ENCODE peak calls at places on chromosomes 11 and 22, in five cellular contexts. Y is ACHN; L is HAP-1; J is activated naive CD4-positive, alpha-beta T cell treated with Interleukin-2 at 50 U/mL for 16 hours; W is right atrium auricular region. G is an unnamed sample.

GRCh38 chr11:134510641-134511040 is 98.6 kb upstream of the B3GAT1 start:
- DNase-seq in Y (no peak), L (no peak), J (no peak), W (no peak), G (no peak)

GRCh38 chr11:26571861-26572654 is at the start of gene MUC15:
- DNase-seq in Y (no peak), L (no peak), J (no peak), W (no peak), G (no peak)

GRCh38 chr11:33040127-33040861 is 922 bp downstream of the TCP11L1 start:
- DNase-seq in Y (no peak), L (no peak), J (peak), W (no peak), G (peak)

GRCh38 chr11:77455740-77456139 is 18.2 kb downstream of the PAK1 start:
- DNase-seq in Y (no peak), L (no peak), J (no peak), W (no peak), G (no peak)

GRCh38 chr11:255176-255575 is 18.4 kb downstream of the PSMD13 start:
- DNase-seq in Y (no peak), L (peak), J (no peak), W (no peak), G (no peak)

GRCh38 chr11:19244621-19245020 is 3.9 kb upstream of the E2F8 start:
- DNase-seq in Y (no peak), L (no peak), J (no peak), W (no peak), G (no peak)

GRCh38 chr11:118383657-118384056 is 17.7 kb upstream of the ATP5MG start:
- DNase-seq in Y (no peak), L (no peak), J (no peak), W (no peak), G (no peak)

GRCh38 chr11:9047986-9048522 is 43.3 kb downstream of the SCUBE2 start:
- DNase-seq in Y (no peak), L (no peak), J (no peak), W (no peak), G (no peak)

GRCh38 chr11:65261591-65262380 is at the start of gene POLA2:
- DNase-seq in Y (peak), L (peak), J (peak), W (peak), G (peak)

GRCh38 chr22:29346659-29347058 is 31.2 kb upstream of the RASL10A start:
- DNase-seq in Y (no peak), L (no peak), J (no peak), W (no peak), G (no peak)

GRCh38 chr11:842370-843002 is at the start of the genes POLR2L and TSPAN4:
- DNase-seq in Y (peak), L (peak), J (peak), W (peak), G (peak)

GRCh38 chr22:40510965-40511364 is 125.6 kb downstream of the MRTFA start:
- DNase-seq in Y (no peak), L (no peak), J (no peak), W (no peak), G (no peak)

GRCh38 chr11:123549901-123550619 is 104.4 kb downstream of the SCN3B start:
- DNase-seq in Y (no peak), L (no peak), J (no peak), W (no peak), G (peak)

GRCh38 chr11:86671386-86672006 is 920 bp downstream of the ME3 start:
- DNase-seq in Y (peak), L (no peak), J (no peak), W (peak), G (peak)

GRCh38 chr11:17846852-17847453 is 112.4 kb downstream of the KCNC1 start:
- DNase-seq in Y (peak), L (no peak), J (no peak), W (no peak), G (no peak)

GRCh38 chr11:35964846-35965245 is 21.0 kb downstream of the LDLRAD3 start:
- DNase-seq in Y (no peak), L (no peak), J (no peak), W (no peak), G (no peak)

GRCh38 chr11:66782726-66783125 is 53.7 kb upstream of the SPTBN2 start:
- DNase-seq in Y (no peak), L (no peak), J (no peak), W (no peak), G (no peak)

GRCh38 chr22:19716041-19716828 is 1.9 kb downstream of the SEPTIN5 start:
- DNase-seq in Y (no peak), L (no peak), J (no peak), W (no peak), G (no peak)

GRCh38 chr11:68677432-68677831 is 6.9 kb upstream of the GAL start:
- DNase-seq in Y (peak), L (no peak), J (no peak), W (no peak), G (no peak)

GRCh38 chr11:119222308-119222707 is 16.2 kb downstream of the CBL start:
- DNase-seq in Y (no peak), L (peak), J (no peak), W (peak), G (no peak)

GRCh38 chr22:43832393-43833265 is 20.5 kb upstream of the EFCAB6 start:
- DNase-seq in Y (no peak), L (no peak), J (no peak), W (no peak), G (no peak)

GRCh38 chr11:124586247-124586860 is 16.6 kb downstream of the OR8A1 start:
- DNase-seq in Y (peak), L (peak), J (peak), W (peak), G (peak)

GRCh38 chr11:100735949-100736675 is 49.0 kb downstream of the ARHGAP42 start:
- DNase-seq in Y (no peak), L (no peak), J (no peak), W (no peak), G (no peak)

GRCh38 chr11:11626128-11626527 is 4.3 kb upstream of the GALNT18 start:
- DNase-seq in Y (no peak), L (no peak), J (no peak), W (no peak), G (no peak)

GRCh38 chr11:125600663-125601062 is 8.0 kb downstream of the STT3A start:
- DNase-seq in Y (no peak), L (no peak), J (no peak), W (no peak), G (no peak)

GRCh38 chr11:107042748-107043147 is 24.5 kb upstream of the GUCY1A2 start:
- DNase-seq in Y (no peak), L (no peak), J (no peak), W (no peak), G (no peak)

GRCh38 chr11:10410106-10410843 is 44.8 kb upstream of the AMPD3 start:
- DNase-seq in Y (no peak), L (no peak), J (no peak), W (no peak), G (no peak)

GRCh38 chr11:18394928-18395734 is 768 bp downstream of the LDHA start:
- DNase-seq in Y (peak), L (peak), J (peak), W (no peak), G (peak)

GRCh38 chr11:19827399-19828135 is 114.9 kb downstream of the NAV2 start:
- DNase-seq in Y (no peak), L (no peak), J (no peak), W (no peak), G (no peak)

GRCh38 chr11:69443968-69444364 is 37.5 kb upstream of the LINC01488 start:
- DNase-seq in Y (no peak), L (no peak), J (no peak), W (peak), G (no peak)

GRCh38 chr11:8382436-8383053 is 118.9 kb upstream of the LMO1 start:
- DNase-seq in Y (peak), L (no peak), J (no peak), W (no peak), G (no peak)

GRCh38 chr11:44484211-44484610 is 81.3 kb upstream of the CD82 start:
- DNase-seq in Y (peak), L (peak), J (no peak), W (no peak), G (peak)

GRCh38 chr22:25781801-25782200 is 39.8 kb downstream of the MYO18B start:
- DNase-seq in Y (no peak), L (peak), J (no peak), W (no peak), G (no peak)

GRCh38 chr11:95593101-95593500 is 196.5 kb downstream of the FAM76B start:
- DNase-seq in Y (no peak), L (no peak), J (no peak), W (no peak), G (no peak)

GRCh38 chr11:86632499-86633269 is 39.7 kb downstream of the ME3 start:
- DNase-seq in Y (peak), L (no peak), J (no peak), W (no peak), G (peak)

GRCh38 chr22:29016067-29016938 is 45.3 kb downstream of the C22orf31 start:
- DNase-seq in Y (no peak), L (no peak), J (no peak), W (no peak), G (no peak)

GRCh38 chr11:114116800-114117199 is 57.3 kb downstream of the ZBTB16 start:
- DNase-seq in Y (no peak), L (no peak), J (no peak), W (no peak), G (no peak)

GRCh38 chr11:9330387-9331384 is 16.3 kb upstream of the TMEM41B start:
- DNase-seq in Y (no peak), L (no peak), J (no peak), W (no peak), G (no peak)

G was measured in activated CD4-positive, alpha-beta T cell treated with anti-CD3 and anti-CD28 coated beads for 36 hours.